ENCODE peak calls at places on chromosomes 11 and 22, in five cellular contexts. X is lung, P is anterior cingulate cortex, O is neural progenitor cell, S is kidney epithelial cell. U is an unnamed sample.

GRCh38 chr11:104781719-104782376 is 116.4 kb downstream of the CASP12 start:
- DNase-seq in X (no peak), P (no peak), O (no peak), S (no peak), U (no peak)

GRCh38 chr11:76209671-76209955 is 3.3 kb upstream of the WNT11 start:
- DNase-seq in X (no peak), P (no peak), O (no peak), S (no peak), U (no peak)

GRCh38 chr11:117535870-117536411 is 208.3 kb downstream of the CEP164 start:
- DNase-seq in X (no peak), P (peak; percentile 68), O (no peak), S (no peak), U (no peak)

GRCh38 chr11:70364745-70365535 is 33.4 kb upstream of the CTTN start:
- DNase-seq in X (no peak), P (no peak), O (no peak), S (no peak), U (no peak)

GRCh38 chr11:15258433-15259350 is 144.0 kb downstream of the INSC start:
- DNase-seq in X (no peak), P (no peak), O (peak; percentile 37), S (peak; percentile 70), U (peak; percentile 65)

GRCh38 chr11:46499821-46500220 is 94.0 kb downstream of the AMBRA1 start:
- DNase-seq in X (no peak), P (no peak), O (no peak), S (no peak), U (no peak)

GRCh38 chr22:28600546-28601143 is 79.0 kb downstream of the TTC28 start:
- DNase-seq in X (no peak), P (no peak), O (peak; percentile 59), S (peak; percentile 16), U (peak; percentile 36)

GRCh38 chr11:118373263-118373662 is 13.9 kb downstream of the UBE4A start:
- DNase-seq in X (no peak), P (no peak), O (no peak), S (no peak), U (no peak)

GRCh38 chr11:64802370-64803162 is 448 bp downstream of the MAP4K2 start:
- DNase-seq in X (peak; percentile 40), P (no peak), O (no peak), S (no peak), U (peak; percentile 37)

GRCh38 chr22:20111045-20111688 is 4.7 kb upstream of the RANBP1 start:
- DNase-seq in X (no peak), P (no peak), O (peak; percentile 69), S (no peak), U (peak; percentile 75)

GRCh38 chr22:20773793-20774212 is at the start of gene SERPIND1:
- DNase-seq in X (no peak), P (no peak), O (no peak), S (no peak), U (no peak)

GRCh38 chr11:65661599-65662246 is 993 bp downstream of the RELA start:
- DNase-seq in X (no peak), P (no peak), O (no peak), S (no peak), U (no peak)

GRCh38 chr22:17842386-17842785 is 68.1 kb upstream of the BID start:
- DNase-seq in X (no peak), P (no peak), O (no peak), S (no peak), U (no peak)

GRCh38 chr22:28249402-28249801 is 330.3 kb upstream of the PITPNB start:
- DNase-seq in X (no peak), P (no peak), O (no peak), S (no peak), U (no peak)

GRCh38 chr11:65382804-65383368 is 440 bp upstream of the SLC25A45 start:
- DNase-seq in X (peak; percentile 87), P (no peak), O (no peak), S (no peak), U (no peak)

GRCh38 chr11:40286137-40286536 is 1173.3 kb downstream of the LRRC4C start:
- DNase-seq in X (no peak), P (no peak), O (no peak), S (no peak), U (no peak)

GRCh38 chr11:64810891-64811272 is 531 bp upstream of the MEN1 start:
- DNase-seq in X (no peak), P (no peak), O (peak; percentile 57), S (no peak), U (no peak)